ENCODE peak calls at places on chromosomes 1 and 21, in seven cellular contexts. W is HepG2, J is astrocyte, P is mesendoderm, T is H1, A is HCT116, M is PC-3. R is an unnamed sample.

GRCh38 chr1:169527461-169528213 is 41.9 kb upstream of the SLC19A2 start:
- DNase-seq in M (peak; percentile 28), W (no peak), J (peak; percentile 12), A (no peak), T (no peak), P (peak; percentile 18), R (no peak)

GRCh38 chr1:3530086-3530930 is 75.8 kb downstream of the ARHGEF16 start:
- DNase-seq in P (peak; percentile 48), J (no peak), W (no peak), M (peak; percentile 57), A (no peak), T (peak; percentile 62), R (no peak)

GRCh38 chr1:7475691-7476090 is 295.4 kb upstream of the VAMP3 start:
- DNase-seq in A (no peak), P (no peak), M (no peak), J (no peak), T (no peak), W (no peak), R (no peak)

GRCh38 chr1:207058878-207059867 is 6.1 kb downstream of the PFKFB2 start:
- DNase-seq in W (no peak), M (no peak), T (no peak), P (peak; percentile 63), J (no peak), A (no peak), R (no peak)

GRCh38 chr1:237042467-237042891 is 495 bp downstream of the RYR2 start:
- DNase-seq in M (no peak), P (no peak), J (no peak), T (peak; percentile 58), W (no peak), A (no peak), R (no peak)

GRCh38 chr1:202806845-202807366 is 1.3 kb downstream of the KDM5B start:
- DNase-seq in J (no peak), W (no peak), M (peak; percentile 27), T (peak; percentile 59), A (no peak), P (peak; percentile 57), R (no peak)

GRCh38 chr1:180131510-180131909 is 23.2 kb upstream of the QSOX1 start:
- DNase-seq in T (no peak), A (no peak), P (no peak), J (peak; percentile 81), M (no peak), W (peak; percentile 11), R (no peak)

GRCh38 chr1:27555700-27556424 is 48.1 kb downstream of the AHDC1 start:
- DNase-seq in A (no peak), T (no peak), M (no peak), P (peak; percentile 85), J (no peak), W (no peak), R (peak; percentile 62)

GRCh38 chr1:44643721-44644330 is 30.5 kb downstream of the TMEM53 start:
- DNase-seq in W (no peak), P (no peak), M (no peak), A (no peak), T (no peak), J (peak; percentile 32), R (no peak)

GRCh38 chr1:183689770-183690204 is 36.7 kb upstream of the APOBEC4 start:
- DNase-seq in W (no peak), T (no peak), M (no peak), J (no peak), P (no peak), A (no peak), R (no peak)

GRCh38 chr1:231512147-231512698 is 16.2 kb upstream of the TSNAX start:
- DNase-seq in T (no peak), M (peak; percentile 83), W (peak; percentile 91), A (peak; percentile 84), P (no peak), J (peak; percentile 89), R (no peak)

GRCh38 chr1:14173598-14173997 is 424.9 kb upstream of the KAZN start:
- DNase-seq in A (no peak), P (no peak), J (no peak), M (no peak), W (no peak), T (no peak), R (no peak)

GRCh38 chr1:34610063-34610462 is 144.8 kb upstream of the GJB5 start:
- DNase-seq in M (no peak), W (no peak), T (no peak), J (no peak), A (no peak), P (no peak), R (no peak)

GRCh38 chr1:212702672-212703071 is 3.0 kb upstream of the BATF3 start:
- DNase-seq in J (no peak), W (no peak), T (no peak), P (no peak), M (no peak), A (no peak), R (no peak)

GRCh38 chr1:8681317-8681650 is 136.2 kb downstream of the RERE start:
- DNase-seq in T (no peak), J (no peak), M (peak; percentile 28), P (no peak), A (no peak), W (peak; percentile 63), R (no peak)

GRCh38 chr1:8679411-8679800 is 138.0 kb downstream of the RERE start:
- DNase-seq in J (peak; percentile 50), W (no peak), A (no peak), P (no peak), T (no peak), M (no peak), R (no peak)

GRCh38 chr1:8678688-8679410 is 138.6 kb downstream of the RERE start:
- DNase-seq in W (no peak), A (no peak), P (no peak), J (peak; percentile 56), M (no peak), T (no peak), R (no peak)

GRCh38 chr1:8680628-8681316 is 136.7 kb downstream of the RERE start:
- DNase-seq in T (no peak), M (no peak), J (no peak), A (no peak), W (peak; percentile 31), P (no peak), R (no peak)

GRCh38 chr1:8679929-8680504 is 137.4 kb downstream of the RERE start:
- DNase-seq in T (no peak), A (no peak), W (no peak), M (no peak), P (no peak), J (no peak), R (no peak)
- H3K4me1 ChIP-seq in T (peaks cover 13% of the 10 kb centered on the region), A (no peaks in the 10 kb centered on the region), W (peaks cover 82% of the 10 kb centered on the region), M (peaks cover 41% of the 10 kb centered on the region), P (peaks cover 11% of the 10 kb centered on the region), J (peaks cover 11% of the 10 kb centered on the region), R (no peaks in the 10 kb centered on the region)

DNA sequence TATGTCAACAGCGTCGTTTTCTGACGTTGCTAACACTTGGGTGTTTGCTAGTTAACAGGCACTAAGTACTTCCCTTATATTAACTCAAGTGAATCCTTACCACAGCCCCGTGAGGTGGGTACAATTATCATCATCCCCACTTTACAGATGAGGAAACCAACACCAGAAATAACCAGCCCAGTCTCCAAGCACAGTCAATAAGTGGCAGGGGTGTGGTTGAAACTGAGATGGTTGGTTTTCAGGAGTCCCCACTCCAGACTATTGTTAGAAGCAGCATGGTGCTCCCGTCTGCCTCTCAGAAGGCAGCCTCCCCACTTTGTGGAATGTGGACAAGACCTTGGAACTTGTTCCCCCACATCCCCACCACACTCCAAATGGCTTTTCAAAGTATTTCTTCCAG is 45.7 kb upstream of the ACOT11 start:
- DNase-seq in P (no peak), W (no peak), A (no peak), T (no peak), J (no peak), M (no peak), R (no peak)
- H3K4me2 ChIP-seq in P (no peak overlapping the region), W (no peak overlapping the region), A (no peak overlapping the region), T (no peak overlapping the region), J (no peak overlapping the region), M (no peak overlapping the region), R (no peak overlapping the region)

GRCh38 chr1:53947172-53947835 is 1.2 kb downstream of the LRRC42 start:
- DNase-seq in J (no peak), P (peak; percentile 37), M (no peak), T (no peak), A (no peak), W (no peak), R (no peak)
- H3K9ac ChIP-seq in J (peak overlapping the region; percentile 90), P (peak overlapping the region; percentile 87), M (peak overlapping the region; percentile 66), T (peak overlapping the region; percentile 41), A (peak overlapping the region; percentile 79), W (peak overlapping the region; percentile 73), R (peak overlapping the region; percentile 65)

GRCh38 chr21:37414292-37415253 is 48.0 kb downstream of the DYRK1A start:
- DNase-seq in T (no peak), A (no peak), M (no peak), W (no peak), P (no peak), J (no peak), R (no peak)

GRCh38 chr21:37419228-37419906 is 52.8 kb downstream of the DYRK1A start:
- DNase-seq in M (no peak), W (no peak), J (no peak), P (no peak), A (no peak), T (no peak), R (no peak)

GRCh38 chr21:37415938-37416337 is 49.4 kb downstream of the DYRK1A start:
- DNase-seq in T (no peak), M (no peak), A (no peak), J (no peak), P (no peak), W (no peak), R (no peak)

GRCh38 chr21:37413553-37414291 is 47.1 kb downstream of the DYRK1A start:
- DNase-seq in T (no peak), M (no peak), A (no peak), J (no peak), W (no peak), P (no peak), R (no peak)

DNA sequence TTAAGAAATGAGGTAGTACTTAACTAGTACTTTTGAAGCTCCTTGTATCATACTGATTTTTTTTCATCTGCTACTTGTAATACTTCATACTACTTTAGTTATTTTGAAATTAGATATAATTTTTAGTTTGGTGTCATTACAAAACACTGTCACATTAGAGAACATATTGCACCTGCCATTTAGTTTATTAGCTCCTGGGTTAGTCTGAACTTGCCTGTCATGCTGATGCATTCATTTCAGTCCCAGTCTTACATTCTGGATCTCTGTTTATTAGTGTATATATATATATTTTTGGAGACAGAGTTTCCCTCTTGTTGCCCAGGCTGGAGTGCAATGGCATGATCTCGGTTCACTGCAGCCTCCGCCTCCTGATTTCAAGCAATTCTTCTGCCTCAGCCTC is 50.3 kb downstream of the DYRK1A start:
- DNase-seq in W (no peak), T (no peak), A (no peak), M (no peak), P (no peak), J (no peak), R (no peak)
- H3K4me1 ChIP-seq in W (peaks cover 24% of the 10 kb centered on the region), T (peaks cover 2% of the 10 kb centered on the region), A (no peaks in the 10 kb centered on the region), M (no peaks in the 10 kb centered on the region), P (peaks cover 1% of the 10 kb centered on the region), J (peaks cover 15% of the 10 kb centered on the region), R (no peaks in the 10 kb centered on the region)